ENCODE peak calls at places on chromosome 15, in six cellular contexts. W is transverse colon, Q is ovary, G is tibial nerve, N is stomach, R is GM12878. Y is an unnamed sample.

GRCh38 chr15:61144055-61144454 is 85.0 kb downstream of the RORA start:
- DNase-seq in W (no peak), Q (no peak), G (no peak), N (no peak), R (no peak), Y (peak; percentile 89)

GRCh38 chr15:68629519-68630204 is 50.9 kb downstream of the CORO2B start:
- DNase-seq in W (no peak), Q (no peak), G (no peak), N (no peak), R (no peak), Y (no peak)

GRCh38 chr15:96273317-96274086 is 57.0 kb upstream of the NR2F2 start:
- DNase-seq in W (no peak), Q (no peak), G (no peak), N (no peak), R (peak; percentile 25), Y (peak; percentile 79)

GRCh38 chr15:41811432-41812195 is 16.3 kb upstream of the JMJD7 start:
- DNase-seq in W (peak; percentile 86), Q (peak; percentile 92), G (peak; percentile 91), N (peak; percentile 89), R (no peak), Y (peak; percentile 95)

GRCh38 chr15:54687628-54688027 is 509.1 kb downstream of the RSL24D1 start:
- DNase-seq in W (no peak), Q (no peak), G (no peak), N (no peak), R (no peak), Y (no peak)

GRCh38 chr15:100809587-100809986 is 70.0 kb upstream of the ALDH1A3 start:
- DNase-seq in W (no peak), Q (no peak), G (no peak), N (no peak), R (no peak), Y (peak; percentile 53)

GRCh38 chr15:29039466-29040366 is 153.9 kb downstream of the APBA2 start:
- DNase-seq in W (no peak), Q (no peak), G (no peak), N (no peak), R (peak; percentile 7), Y (no peak)

GRCh38 chr15:68223171-68223570 is 6.4 kb downstream of the CLN6 start:
- DNase-seq in W (no peak), Q (no peak), G (no peak), N (peak; percentile 14), R (no peak), Y (peak; percentile 34)

GRCh38 chr15:42037650-42038049 is 16.8 kb upstream of the PLA2G4E start:
- DNase-seq in W (peak; percentile 65), Q (no peak), G (no peak), N (peak; percentile 75), R (no peak), Y (no peak)

GRCh38 chr15:85475317-85475701 is 94.9 kb downstream of the AKAP13 start:
- DNase-seq in W (no peak), Q (no peak), G (no peak), N (no peak), R (peak; percentile 85), Y (no peak)

GRCh38 chr15:40594429-40594836 is 384 bp downstream of the KNL1 start:
- DNase-seq in W (peak; percentile 64), Q (no peak), G (no peak), N (no peak), R (peak; percentile 40), Y (peak; percentile 89)

GRCh38 chr15:55737373-55737772 is 5.6 kb downstream of the PRTG start:
- DNase-seq in W (no peak), Q (no peak), G (no peak), N (no peak), R (no peak), Y (no peak)

GRCh38 chr15:79872358-79873017 is 24.3 kb downstream of the MTHFS start:
- DNase-seq in W (no peak), Q (no peak), G (no peak), N (no peak), R (no peak), Y (no peak)

GRCh38 chr15:41832875-41833274 is 5.0 kb downstream of the JMJD7 start:
- DNase-seq in W (peak; percentile 26), Q (no peak), G (no peak), N (peak; percentile 48), R (no peak), Y (no peak)

GRCh38 chr15:101437618-101438481 is 51.7 kb downstream of the PCSK6 start:
- DNase-seq in W (no peak), Q (no peak), G (no peak), N (peak; percentile 10), R (no peak), Y (peak; percentile 78)

GRCh38 chr15:55407631-55407948 is 569 bp downstream of the CCPG1 start:
- DNase-seq in W (no peak), Q (no peak), G (peak; percentile 5), N (no peak), R (no peak), Y (no peak)

GRCh38 chr15:94670436-94671034 is 439.2 kb downstream of the MCTP2 start:
- DNase-seq in W (no peak), Q (no peak), G (peak; percentile 28), N (no peak), R (no peak), Y (no peak)

GRCh38 chr15:75661041-75661778 is 13.5 kb downstream of the SNX33 start:
- DNase-seq in W (peak; percentile 83), Q (peak; percentile 93), G (peak; percentile 78), N (peak; percentile 87), R (no peak), Y (peak; percentile 96)
- TF ChIP-seq POLR2A in W (no peak), Q (no peak), G (peak; percentile 71), N (no peak), R (no peak), Y (no peak)

DNA sequence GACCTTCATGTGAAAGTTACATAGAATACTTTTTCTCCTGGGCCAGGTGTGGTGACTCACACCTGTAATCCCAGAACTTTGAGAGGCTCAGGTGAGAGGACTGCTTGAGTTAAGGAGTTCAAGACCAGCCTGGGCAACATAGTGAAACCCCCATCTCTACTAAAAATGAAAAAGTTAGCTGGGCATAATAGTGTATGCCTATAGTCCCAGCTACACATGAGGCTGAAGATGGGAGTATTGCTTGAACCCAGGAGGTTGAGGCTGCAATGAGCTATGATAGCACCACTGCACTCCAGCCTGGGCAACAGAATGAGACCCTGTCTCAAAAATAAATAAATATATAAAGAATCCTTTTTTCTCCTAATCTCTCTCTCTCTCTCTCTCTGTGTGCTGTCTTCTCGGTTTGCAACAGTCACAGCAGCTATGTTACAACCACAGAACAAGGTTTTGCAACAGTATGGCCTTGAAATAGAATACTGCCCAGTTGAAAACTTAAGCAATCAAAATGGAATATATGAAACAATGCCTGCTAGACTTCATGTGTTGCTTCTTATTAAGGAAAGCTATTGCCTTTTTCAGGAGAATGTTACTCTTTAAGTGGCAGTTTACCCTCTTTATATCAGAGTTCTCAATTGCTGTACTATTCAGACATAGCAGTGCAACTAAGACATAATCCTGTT is 12.3 kb upstream of the DENND4A start:
- DNase-seq in W (no peak), Q (no peak), G (no peak), N (no peak), R (no peak), Y (no peak)
- TF ChIP-seq EP300 in W (no peak), Q (no peak), G (peak; percentile 31), N (no peak), R (no peak), Y (no peak)

DNA sequence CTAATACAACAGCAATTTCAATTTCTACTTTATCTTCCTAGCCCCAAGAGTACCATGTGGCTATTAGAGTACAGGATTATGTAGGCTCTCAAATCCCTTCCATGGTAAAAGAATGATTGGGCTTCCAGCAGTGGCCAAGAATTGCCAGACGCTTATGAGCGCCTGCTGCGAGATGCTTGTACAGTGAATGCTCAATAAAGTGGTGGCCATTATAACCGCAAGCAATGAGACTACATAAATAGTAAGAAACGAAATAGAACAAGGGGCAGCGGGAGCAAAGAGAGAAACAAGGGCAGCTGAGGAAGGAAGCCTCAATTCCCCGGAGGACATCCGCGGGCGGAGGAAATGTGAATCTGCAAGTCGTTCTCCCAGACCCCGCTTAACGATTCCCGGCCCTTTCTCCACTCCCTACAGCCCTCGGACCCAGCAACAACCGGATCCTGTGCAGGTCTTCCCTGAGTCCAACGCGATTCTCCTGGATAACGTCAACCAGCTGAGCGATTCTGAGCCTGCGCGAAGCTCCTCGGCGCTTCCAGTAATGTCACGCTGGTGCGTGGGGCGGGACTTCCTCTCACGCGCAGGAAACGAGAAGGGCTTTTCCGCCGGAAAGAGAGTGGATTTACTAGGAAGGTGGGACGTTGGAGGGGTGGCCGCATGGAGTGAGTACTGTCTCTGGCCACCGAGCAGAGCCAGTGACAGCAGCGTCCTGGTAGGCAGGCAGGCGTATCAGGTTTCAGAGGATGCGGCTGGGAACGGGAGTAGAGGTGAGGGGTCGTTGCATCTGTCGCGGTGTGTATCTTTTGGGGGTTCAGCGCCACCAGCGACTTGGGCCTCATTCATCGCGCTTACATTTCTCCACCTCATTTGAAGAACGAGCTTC is 40.5 kb upstream of the AP3B2 start:
- DNase-seq in W (peak; percentile 93), Q (peak; percentile 92), G (peak; percentile 88), N (peak; percentile 91), R (peak; percentile 57), Y (peak; percentile 96)
- TF ChIP-seq POLR2A in W (peak; percentile 76), Q (peak; percentile 72), G (peak; percentile 73), N (no peak), R (peak; percentile 96), Y (peak; percentile 56)

GRCh38 chr15:25797511-25798206 is 65.5 kb downstream of the ATP10A start:
- DNase-seq in W (no peak), Q (no peak), G (no peak), N (no peak), R (no peak), Y (peak; percentile 90)

GRCh38 chr15:25796395-25796794 is 66.7 kb downstream of the ATP10A start:
- DNase-seq in W (no peak), Q (no peak), G (no peak), N (no peak), R (no peak), Y (peak; percentile 34)

GRCh38 chr15:25799906-25800700 is 63.0 kb downstream of the ATP10A start:
- DNase-seq in W (no peak), Q (no peak), G (no peak), N (no peak), R (no peak), Y (peak; percentile 81)

GRCh38 chr15:25797035-25797434 is 66.1 kb downstream of the ATP10A start:
- DNase-seq in W (no peak), Q (no peak), G (no peak), N (no peak), R (no peak), Y (peak; percentile 89)

GRCh38 chr15:25798207-25798931 is 64.8 kb downstream of the ATP10A start:
- DNase-seq in W (no peak), Q (no peak), G (no peak), N (no peak), R (no peak), Y (peak; percentile 88)
- TF ChIP-seq EP300 in W (no peak), Q (no peak), G (no peak), N (no peak), R (no peak), Y (no peak)

DNA sequence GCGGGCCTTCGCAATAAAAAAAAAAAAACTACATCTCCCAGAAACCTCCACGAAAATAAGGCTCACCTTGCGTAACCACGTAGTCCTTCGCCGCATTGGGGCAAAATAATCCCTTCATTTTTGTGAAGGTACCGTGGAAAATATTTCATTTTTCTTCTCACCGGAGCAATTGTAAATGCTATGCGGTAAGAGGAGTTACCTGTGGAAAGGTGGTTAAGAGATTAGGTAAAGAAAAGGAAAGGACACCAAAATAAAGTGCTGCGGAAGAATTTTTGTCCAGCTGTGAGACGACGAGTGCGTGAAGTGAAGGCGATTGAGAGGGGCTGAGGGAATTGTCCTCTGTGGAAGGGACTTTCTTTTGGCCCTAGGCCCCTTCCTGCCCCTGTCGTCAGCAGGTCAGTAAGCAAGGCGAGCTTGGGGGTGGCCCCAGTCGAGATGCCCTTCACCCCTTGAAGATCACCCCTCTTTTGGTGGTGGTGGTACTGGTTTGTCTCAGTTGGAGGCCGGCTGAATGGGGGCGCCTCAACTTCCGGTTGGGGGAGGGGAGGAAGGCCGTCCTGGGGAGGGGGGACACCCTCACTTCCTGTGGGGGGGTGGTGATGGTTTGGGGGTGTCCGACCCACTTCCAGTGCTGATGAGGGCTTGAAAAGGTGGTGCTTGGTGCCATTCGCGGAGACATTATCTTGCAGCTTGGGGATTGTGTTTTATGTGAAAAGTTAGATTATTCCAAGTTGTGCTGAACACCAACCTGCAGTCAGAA is at the start of gene HMG20A:
- DNase-seq in W (peak; percentile 50), Q (peak; percentile 79), G (peak; percentile 44), N (peak; percentile 45), R (peak; percentile 80), Y (no peak)
- TF ChIP-seq POLR2A in W (peak; percentile 63), Q (peak; percentile 61), G (no peak), N (no peak), R (peak; percentile 81), Y (no peak)

Y was measured in esophagus muscularis mucosa.